ENCODE peak calls at places on chromosome 9, in nine cellular contexts. W is endothelial cell of umbilical vein; P is effector memory CD4-positive, alpha-beta T cell; U is heart left ventricle; O is upper lobe of right lung; D is pancreas; J is PC-9; V is keratinocyte; N is transverse colon. S is an unnamed sample.

GRCh38 chr9:110078626-110079025 is 129.3 kb downstream of the C9orf152 start:
- DNase-seq in J (no peak), N (no peak), O (no peak), D (no peak), W (peak; percentile 63), V (no peak), U (no peak), P (no peak), S (no peak)

GRCh38 chr9:97954550-97954989 is 16.6 kb upstream of the HEMGN start:
- DNase-seq in D (no peak), O (no peak), J (peak; percentile 58), U (peak; percentile 27), N (peak; percentile 48), V (no peak), P (peak; percentile 30), W (peak; percentile 21), S (peak; percentile 64)

GRCh38 chr9:68793605-68794343 is 88.7 kb downstream of the PIP5K1B start:
- DNase-seq in D (no peak), N (no peak), U (no peak), W (no peak), J (no peak), O (no peak), V (no peak), P (no peak), S (no peak)

GRCh38 chr9:93061791-93062299 is 3.3 kb downstream of the SUSD3 start:
- DNase-seq in O (no peak), U (no peak), N (peak; percentile 74), D (no peak), J (no peak), W (no peak), P (no peak), V (no peak), S (no peak)

GRCh38 chr9:123484130-123484529 is 128.1 kb downstream of the CRB2 start:
- DNase-seq in N (peak; percentile 74), O (no peak), U (no peak), V (no peak), D (no peak), W (no peak), J (no peak), P (no peak), S (no peak)

GRCh38 chr9:3777137-3777536 is 251.3 kb upstream of the RFX3 start:
- DNase-seq in P (no peak), V (no peak), O (no peak), D (no peak), N (no peak), U (no peak), J (no peak), W (no peak), S (no peak)

GRCh38 chr9:12274577-12274976 is 418.6 kb upstream of the TYRP1 start:
- DNase-seq in V (no peak), U (no peak), O (no peak), P (no peak), N (no peak), J (no peak), D (no peak), W (no peak), S (no peak)

GRCh38 chr9:83986765-83987401 is 6.3 kb downstream of the RMI1 start:
- DNase-seq in O (no peak), W (no peak), P (no peak), U (no peak), D (no peak), V (no peak), J (peak; percentile 46), N (peak; percentile 70), S (no peak)

GRCh38 chr9:101977614-101978210 is 239.3 kb upstream of the GRIN3A start:
- DNase-seq in W (peak; percentile 3), J (no peak), N (no peak), U (no peak), V (no peak), P (no peak), D (no peak), O (no peak), S (no peak)

DNA sequence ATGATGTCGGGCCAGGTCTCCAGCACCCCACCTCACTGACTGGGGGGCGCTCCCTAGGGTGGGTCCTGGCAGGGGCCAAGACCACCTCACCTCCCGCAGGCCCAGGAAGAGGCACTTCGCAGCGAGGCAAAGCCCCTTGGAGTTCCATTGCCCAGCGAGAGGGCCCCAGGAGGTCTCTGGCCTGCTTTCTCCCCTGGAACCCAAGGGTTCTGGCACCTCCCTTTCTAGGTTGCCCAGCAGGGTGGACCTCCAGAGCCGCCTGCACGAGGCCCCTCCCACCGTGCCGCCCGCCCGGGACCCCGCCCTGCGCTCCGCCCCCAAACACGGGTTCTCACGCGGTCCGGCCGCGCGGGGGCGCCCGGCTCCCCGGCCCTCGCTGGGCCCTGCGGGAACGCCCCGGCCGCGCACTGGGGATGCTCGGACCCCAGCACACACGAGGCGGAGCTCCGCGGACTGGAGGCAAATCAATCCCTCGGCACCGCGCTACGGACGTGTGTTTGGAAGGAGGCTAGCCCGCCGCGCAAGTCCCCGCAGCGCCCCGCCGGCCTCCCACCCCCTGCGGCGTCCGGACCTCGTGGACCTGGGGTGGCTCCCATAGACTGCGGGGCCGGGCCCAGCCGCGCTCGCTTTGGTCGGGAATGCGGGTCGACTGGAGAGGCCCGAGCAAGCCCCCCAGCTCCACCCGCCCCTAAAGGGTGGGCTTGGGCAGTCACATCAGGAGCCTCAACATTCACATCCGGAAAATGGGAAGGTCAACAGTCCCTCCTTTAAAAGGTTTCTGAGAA is 99.5 kb upstream of the LMX1B start:
- DNase-seq in W (peak; percentile 53), O (peak; percentile 85), J (no peak), D (peak; percentile 75), U (peak; percentile 73), P (peak; percentile 43), V (no peak), N (peak; percentile 59), S (no peak)
- H3K4me3 ChIP-seq in W (no peak overlapping the region), O (no peak overlapping the region), J (no peak overlapping the region), D (no peak overlapping the region), U (no peak overlapping the region), P (no peak overlapping the region), V (no peak overlapping the region), N (no peak overlapping the region), S (no peak overlapping the region)

GRCh38 chr9:89666364-89666763 is 61.6 kb downstream of the GADD45G start:
- DNase-seq in N (no peak), W (no peak), V (no peak), J (no peak), D (no peak), P (no peak), U (no peak), O (peak; percentile 60), S (no peak)

GRCh38 chr9:89667730-89668129 is 62.9 kb downstream of the GADD45G start:
- DNase-seq in N (peak; percentile 51), J (no peak), P (no peak), U (no peak), O (peak; percentile 82), V (no peak), D (peak; percentile 84), W (no peak), S (no peak)

GRCh38 chr9:89664896-89665329 is 60.1 kb downstream of the GADD45G start:
- DNase-seq in J (no peak), P (no peak), D (peak; percentile 94), V (no peak), N (peak; percentile 85), U (no peak), W (no peak), O (peak; percentile 89), S (no peak)

GRCh38 chr9:89668216-89668867 is 63.5 kb downstream of the GADD45G start:
- DNase-seq in J (no peak), W (no peak), O (no peak), N (no peak), P (no peak), U (no peak), D (no peak), V (no peak), S (no peak)

GRCh38 chr9:89666950-89667349 is 62.1 kb downstream of the GADD45G start:
- DNase-seq in P (no peak), O (no peak), D (no peak), J (no peak), V (no peak), W (no peak), U (no peak), N (no peak), S (no peak)
- H3K4me1 ChIP-seq in P (no peaks in the 10 kb centered on the region), O (peaks cover 33% of the 10 kb centered on the region), D (peaks cover 90% of the 10 kb centered on the region), J (no peaks in the 10 kb centered on the region), V (peaks cover 4% of the 10 kb centered on the region), W (peaks cover 3% of the 10 kb centered on the region), U (no peaks in the 10 kb centered on the region), N (peaks cover 65% of the 10 kb centered on the region), S (no peaks in the 10 kb centered on the region)

DNA sequence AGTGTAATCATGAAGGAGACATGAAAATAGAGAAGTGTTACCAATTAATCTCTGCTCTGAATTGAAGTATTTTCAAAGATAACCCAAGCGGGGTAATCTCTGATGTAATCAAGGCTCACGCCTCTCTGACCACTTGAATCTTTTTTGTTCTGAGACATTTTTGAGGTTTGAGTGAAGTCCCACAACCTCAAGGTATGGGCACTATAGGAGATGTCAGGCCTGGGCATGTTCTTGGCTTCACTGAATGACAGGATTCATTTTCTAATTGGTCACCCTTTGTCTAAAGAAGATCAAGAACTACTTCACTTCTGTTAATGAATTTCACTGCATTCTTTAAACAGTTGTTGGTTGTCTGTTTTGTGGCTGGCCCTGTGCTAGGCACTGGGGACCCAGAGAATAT is 23.7 kb downstream of the ENHO start:
- DNase-seq in W (no peak), O (no peak), P (no peak), U (no peak), N (no peak), D (no peak), J (no peak), V (no peak), S (no peak)
- H3K27ac ChIP-seq in W (no peak overlapping the region), O (no peak overlapping the region), P (no peak overlapping the region), U (no peak overlapping the region), N (no peak overlapping the region), D (no peak overlapping the region), J (no peak overlapping the region), V (no peak overlapping the region), S (no peak overlapping the region)

DNA sequence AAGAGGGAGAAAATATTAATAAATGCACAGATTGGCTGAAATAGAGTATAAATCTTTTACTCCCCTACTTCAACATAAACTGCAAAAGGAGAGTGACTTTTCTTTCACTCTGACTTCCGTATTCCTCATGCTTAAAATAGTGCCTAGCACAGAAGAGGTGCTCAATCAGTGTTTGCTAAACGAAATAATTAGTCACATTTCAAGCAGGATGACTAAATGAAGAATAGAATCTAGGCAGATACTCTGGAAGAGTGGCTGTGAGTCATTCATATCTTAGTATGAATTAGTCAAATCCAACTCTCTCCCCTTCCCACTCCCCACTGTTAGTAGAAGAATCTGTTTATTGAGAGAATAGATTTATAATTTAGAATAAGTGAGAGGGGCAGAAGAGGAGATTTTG is 4.8 kb downstream of the CD274 start:
- DNase-seq in U (no peak), D (no peak), W (peak; percentile 70), O (no peak), J (peak; percentile 79), N (no peak), V (no peak), P (no peak), S (no peak)
- H3K4me3 ChIP-seq in U (no peak overlapping the region), D (no peak overlapping the region), W (peak overlapping the region; percentile 55), O (peak overlapping the region; percentile 5), J (peak overlapping the region; percentile 40), N (no peak overlapping the region), V (no peak overlapping the region), P (no peak overlapping the region), S (no peak overlapping the region)

DNA sequence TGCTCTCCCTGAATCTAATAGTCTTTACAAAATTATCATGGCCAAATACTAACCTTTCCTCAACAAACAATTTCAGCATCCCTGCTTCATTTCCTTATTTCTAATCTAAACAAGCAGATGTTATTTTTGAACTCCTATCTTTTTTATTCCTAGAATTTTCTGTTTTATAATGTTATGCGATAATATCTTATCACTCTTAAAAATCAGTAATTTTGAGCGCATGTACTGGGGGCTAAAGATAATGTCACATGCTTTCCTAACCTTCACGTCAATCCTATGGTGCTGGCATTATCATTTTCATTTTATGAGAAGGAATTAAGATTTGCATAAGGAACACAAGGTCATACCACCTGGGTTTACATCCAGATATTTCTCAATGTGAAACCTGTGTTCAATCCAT is 648.0 kb downstream of the BRINP1 start:
- DNase-seq in J (no peak), W (no peak), D (no peak), U (no peak), V (no peak), P (no peak), O (no peak), N (no peak), S (no peak)
- H3K4me1 ChIP-seq in J (no peaks in the 10 kb centered on the region), W (no peaks in the 10 kb centered on the region), D (no peaks in the 10 kb centered on the region), U (no peaks in the 10 kb centered on the region), V (no peaks in the 10 kb centered on the region), P (no peaks in the 10 kb centered on the region), O (no peaks in the 10 kb centered on the region), N (no peaks in the 10 kb centered on the region), S (no peaks in the 10 kb centered on the region)